ENCODE peak calls at places on chromosomes 12 and 14, in six cellular contexts. One of them, this sample, is unnamed.

GRCh38 chr14:100025111-100025510 is 40.1 kb upstream of the EVL start:
- DNase-seq in AG04450: no peak
- DNase-seq in fibroblast of lung: peak; percentile 49
- DNase-seq in body of pancreas: no peak
- DNase-seq in RWPE1: peak; percentile 35
- DNase-seq in endodermal cell: peak; percentile 84
- DNase-seq in this sample: no peak

GRCh38 chr12:64682572-64683277 is 72.4 kb downstream of the RASSF3 start:
- DNase-seq in AG04450: peak; percentile 78
- DNase-seq in fibroblast of lung: peak; percentile 99
- DNase-seq in body of pancreas: peak; percentile 35
- DNase-seq in RWPE1: no peak
- DNase-seq in endodermal cell: peak; percentile 91
- DNase-seq in this sample: no peak

GRCh38 chr12:107684029-107684790 is 1.4 kb upstream of the PWP1 start:
- DNase-seq in AG04450: no peak
- DNase-seq in fibroblast of lung: peak; percentile 3
- DNase-seq in body of pancreas: no peak
- DNase-seq in RWPE1: no peak
- DNase-seq in endodermal cell: no peak
- DNase-seq in this sample: no peak

GRCh38 chr12:114221976-114222630 is 183.8 kb downstream of the TBX5 start:
- DNase-seq in AG04450: no peak
- DNase-seq in fibroblast of lung: no peak
- DNase-seq in body of pancreas: no peak
- DNase-seq in RWPE1: no peak
- DNase-seq in endodermal cell: peak; percentile 44
- DNase-seq in this sample: no peak

GRCh38 chr12:2919249-2919648 is 28.6 kb downstream of the TULP3 start:
- DNase-seq in AG04450: no peak
- DNase-seq in fibroblast of lung: no peak
- DNase-seq in body of pancreas: no peak
- DNase-seq in RWPE1: no peak
- DNase-seq in endodermal cell: no peak
- DNase-seq in this sample: no peak

GRCh38 chr12:6231359-6232268 is 31.4 kb downstream of the CD9 start:
- DNase-seq in AG04450: no peak
- DNase-seq in fibroblast of lung: no peak
- DNase-seq in body of pancreas: peak; percentile 20
- DNase-seq in RWPE1: no peak
- DNase-seq in endodermal cell: no peak
- DNase-seq in this sample: no peak

GRCh38 chr14:24368215-24368561 is 204 bp downstream of the NFATC4 start:
- DNase-seq in AG04450: no peak
- DNase-seq in fibroblast of lung: no peak
- DNase-seq in body of pancreas: no peak
- DNase-seq in RWPE1: no peak
- DNase-seq in endodermal cell: peak; percentile 73
- DNase-seq in this sample: no peak

GRCh38 chr12:9651265-9651729 is 18.2 kb upstream of the CLEC2D start:
- DNase-seq in AG04450: no peak
- DNase-seq in fibroblast of lung: peak; percentile 33
- DNase-seq in body of pancreas: no peak
- DNase-seq in RWPE1: no peak
- DNase-seq in endodermal cell: no peak
- DNase-seq in this sample: peak; percentile 46

GRCh38 chr14:100490252-100490651 is 97.0 kb downstream of the BEGAIN start:
- DNase-seq in AG04450: no peak
- DNase-seq in fibroblast of lung: no peak
- DNase-seq in body of pancreas: no peak
- DNase-seq in RWPE1: no peak
- DNase-seq in endodermal cell: no peak
- DNase-seq in this sample: no peak

GRCh38 chr14:43042408-43042807 is 1435.7 kb downstream of the LRFN5 start:
- DNase-seq in AG04450: no peak
- DNase-seq in fibroblast of lung: no peak
- DNase-seq in body of pancreas: no peak
- DNase-seq in RWPE1: no peak
- DNase-seq in endodermal cell: no peak
- DNase-seq in this sample: no peak

GRCh38 chr12:29273178-29273843 is 107.7 kb downstream of the ERGIC2 start:
- DNase-seq in AG04450: no peak
- DNase-seq in fibroblast of lung: no peak
- DNase-seq in body of pancreas: no peak
- DNase-seq in RWPE1: no peak
- DNase-seq in endodermal cell: peak; percentile 74
- DNase-seq in this sample: no peak

GRCh38 chr12:41556176-41556575 is 368.1 kb downstream of the PDZRN4 start:
- DNase-seq in AG04450: no peak
- DNase-seq in fibroblast of lung: no peak
- DNase-seq in body of pancreas: no peak
- DNase-seq in RWPE1: no peak
- DNase-seq in endodermal cell: no peak
- DNase-seq in this sample: no peak

GRCh38 chr12:2351129-2351528 is 298.3 kb downstream of the CACNA1C start:
- DNase-seq in AG04450: no peak
- DNase-seq in fibroblast of lung: no peak
- DNase-seq in body of pancreas: no peak
- DNase-seq in RWPE1: no peak
- DNase-seq in endodermal cell: peak; percentile 37
- DNase-seq in this sample: no peak

DNA sequence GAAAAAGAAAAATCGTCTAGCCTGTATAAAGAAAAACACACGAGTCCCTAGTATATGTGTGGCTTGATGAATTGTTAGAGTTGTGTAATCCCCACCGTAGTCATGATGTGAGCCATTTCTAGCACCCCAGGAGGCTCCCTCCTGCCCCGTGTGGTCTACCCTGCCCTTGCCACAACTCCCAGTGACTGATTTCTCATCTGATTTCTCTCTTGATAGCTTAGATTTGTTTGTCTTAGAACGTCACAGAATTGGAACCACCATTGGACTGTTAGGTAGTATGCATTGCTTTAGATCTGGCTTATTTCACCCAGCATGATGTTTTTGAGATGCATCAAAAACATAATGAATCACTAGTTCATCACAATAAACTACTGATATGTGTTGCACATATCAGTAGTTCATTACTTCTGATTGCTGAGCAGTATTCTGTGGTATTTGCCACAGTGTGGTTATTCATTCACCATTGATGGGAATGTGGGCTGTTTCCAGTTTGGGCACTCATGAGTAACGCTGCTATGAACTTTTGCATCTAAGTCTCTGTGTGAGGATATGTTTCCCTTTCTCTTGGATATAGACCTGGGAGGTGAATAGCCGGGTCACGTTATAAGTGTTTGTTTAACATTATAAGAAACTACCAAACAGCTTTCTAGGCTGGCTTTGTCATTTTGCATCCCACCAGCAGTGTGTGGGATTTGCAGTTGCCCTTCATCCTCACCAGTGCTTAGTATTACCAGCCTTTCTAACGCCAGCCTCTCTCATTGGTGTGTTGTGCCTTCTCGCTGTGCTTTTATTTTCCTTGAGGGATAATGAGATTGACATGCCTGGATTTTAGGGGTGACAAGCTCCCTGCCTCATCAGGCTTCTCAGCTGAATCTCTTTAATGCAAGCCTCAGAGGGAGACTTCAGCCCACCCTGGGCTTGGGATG is 31.9 kb upstream of the NCOR2 start:
- DNase-seq in AG04450: no peak
- DNase-seq in fibroblast of lung: peak; percentile 56
- DNase-seq in body of pancreas: no peak
- DNase-seq in RWPE1: no peak
- DNase-seq in endodermal cell: no peak
- DNase-seq in this sample: no peak
- TF ChIP-seq CTCF in AG04450: peak; percentile 31
- TF ChIP-seq CTCF in fibroblast of lung: no peak
- TF ChIP-seq CTCF in body of pancreas: peak; percentile 4
- TF ChIP-seq CTCF in RWPE1: no peak
- TF ChIP-seq CTCF in endodermal cell: no peak
- TF ChIP-seq CTCF in this sample: peak; percentile 25

GRCh38 chr14:77028384-77029246 is at the start of gene IRF2BPL:
- DNase-seq in AG04450: peak; percentile 99
- DNase-seq in fibroblast of lung: peak; percentile 99
- DNase-seq in body of pancreas: peak; percentile 99
- DNase-seq in RWPE1: peak; percentile 96
- DNase-seq in endodermal cell: peak; percentile 98
- DNase-seq in this sample: peak; percentile 92

GRCh38 chr14:77026166-77026929 is 2.2 kb downstream of the IRF2BPL start:
- DNase-seq in AG04450: no peak
- DNase-seq in fibroblast of lung: peak; percentile 50
- DNase-seq in body of pancreas: peak; percentile 53
- DNase-seq in RWPE1: no peak
- DNase-seq in endodermal cell: peak; percentile 76
- DNase-seq in this sample: no peak

GRCh38 chr14:77026930-77027537 is 1.5 kb downstream of the IRF2BPL start:
- DNase-seq in AG04450: no peak
- DNase-seq in fibroblast of lung: peak; percentile 57
- DNase-seq in body of pancreas: peak; percentile 62
- DNase-seq in RWPE1: no peak
- DNase-seq in endodermal cell: peak; percentile 74
- DNase-seq in this sample: no peak

GRCh38 chr14:77025744-77026165 is 2.8 kb downstream of the IRF2BPL start:
- DNase-seq in AG04450: no peak
- DNase-seq in fibroblast of lung: no peak
- DNase-seq in body of pancreas: peak; percentile 38
- DNase-seq in RWPE1: no peak
- DNase-seq in endodermal cell: peak; percentile 70
- DNase-seq in this sample: no peak

GRCh38 chr14:77027538-77028383 is 747 bp downstream of the IRF2BPL start:
- DNase-seq in AG04450: no peak
- DNase-seq in fibroblast of lung: peak; percentile 81
- DNase-seq in body of pancreas: peak; percentile 77
- DNase-seq in RWPE1: no peak
- DNase-seq in endodermal cell: peak; percentile 79
- DNase-seq in this sample: no peak
- TF ChIP-seq CTCF in AG04450: peak; percentile 27
- TF ChIP-seq CTCF in fibroblast of lung: no peak
- TF ChIP-seq CTCF in body of pancreas: no peak
- TF ChIP-seq CTCF in RWPE1: peak; percentile 19
- TF ChIP-seq CTCF in endodermal cell: no peak
- TF ChIP-seq CTCF in this sample: peak; percentile 55

DNA sequence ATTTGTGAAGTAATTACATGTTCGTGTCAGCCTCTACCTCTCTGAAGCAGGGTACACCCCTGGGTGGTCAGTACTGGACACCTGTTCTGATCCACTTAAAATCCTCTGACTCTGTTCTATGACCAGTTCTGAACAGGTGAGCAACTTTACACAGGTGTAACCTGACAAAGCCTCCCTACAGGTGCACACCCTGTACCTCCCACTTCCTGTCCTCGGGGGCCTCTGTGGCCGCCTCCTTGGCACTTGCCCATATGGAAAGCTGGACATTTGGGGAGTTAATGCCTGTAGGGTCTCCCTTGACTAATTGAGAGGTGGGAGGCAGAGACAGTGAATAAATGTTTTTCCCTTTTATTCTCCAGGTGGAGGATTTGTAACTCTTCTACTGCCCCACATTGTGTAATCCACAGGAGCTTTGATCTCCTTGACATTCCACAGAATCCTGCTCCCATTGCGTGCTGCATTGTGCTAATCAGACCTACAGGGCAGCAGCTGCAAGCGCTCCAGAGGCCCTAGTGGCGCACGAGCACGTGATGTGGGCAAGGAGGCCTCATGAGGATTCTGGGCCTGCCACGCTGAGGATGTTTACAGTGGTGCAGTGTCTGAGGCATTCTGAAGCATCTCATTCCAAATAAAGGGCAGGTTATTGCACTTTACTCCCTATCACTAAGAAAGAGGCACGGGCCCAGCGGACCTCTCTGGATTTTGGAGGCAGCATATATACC is 45.8 kb upstream of the BATF start:
- DNase-seq in AG04450: no peak
- DNase-seq in fibroblast of lung: peak; percentile 48
- DNase-seq in body of pancreas: no peak
- DNase-seq in RWPE1: no peak
- DNase-seq in endodermal cell: peak; percentile 61
- DNase-seq in this sample: no peak
- TF ChIP-seq CTCF in AG04450: peak; percentile 13
- TF ChIP-seq CTCF in fibroblast of lung: no peak
- TF ChIP-seq CTCF in body of pancreas: peak; percentile 4
- TF ChIP-seq CTCF in RWPE1: no peak
- TF ChIP-seq CTCF in endodermal cell: peak; percentile 34
- TF ChIP-seq CTCF in this sample: no peak

DNA sequence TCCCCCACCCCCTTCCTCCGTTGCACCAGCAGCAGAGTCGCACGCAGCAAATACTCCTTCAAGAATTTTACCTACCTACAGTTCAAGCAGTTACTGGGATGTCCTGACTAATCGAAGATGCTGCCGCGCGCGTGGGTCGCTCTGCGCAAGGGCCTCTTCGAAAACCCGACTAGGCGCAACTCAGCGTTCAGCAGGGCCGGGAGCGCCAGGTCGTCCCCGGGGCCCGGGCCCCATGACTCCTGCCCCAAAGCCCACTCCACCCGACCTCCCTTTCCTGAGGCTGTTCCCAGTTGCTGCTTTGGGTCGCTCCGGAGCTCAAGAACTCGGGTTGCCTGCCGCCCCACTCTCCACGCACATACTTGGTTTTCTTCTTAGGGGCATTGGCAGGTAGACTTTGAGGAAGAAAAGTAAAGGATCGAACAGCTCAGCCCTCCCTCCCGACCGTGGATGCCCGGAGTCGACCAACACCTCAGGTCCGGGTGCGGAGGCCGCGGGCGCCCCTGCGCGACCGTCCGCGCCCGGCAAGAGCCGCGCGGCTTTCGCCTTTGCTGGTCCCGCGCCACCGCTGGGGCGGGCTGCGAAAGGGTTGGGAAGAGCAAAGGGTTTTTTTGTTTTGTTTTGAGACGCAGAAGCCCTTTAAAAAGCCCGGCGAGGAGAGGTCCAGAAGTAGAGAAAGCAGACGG is 1.9 kb downstream of the BMP4 start:
- DNase-seq in AG04450: no peak
- DNase-seq in fibroblast of lung: peak; percentile 41
- DNase-seq in body of pancreas: no peak
- DNase-seq in RWPE1: no peak
- DNase-seq in endodermal cell: peak; percentile 74
- DNase-seq in this sample: no peak
- TF ChIP-seq CTCF in AG04450: no peak
- TF ChIP-seq CTCF in fibroblast of lung: no peak
- TF ChIP-seq CTCF in body of pancreas: no peak
- TF ChIP-seq CTCF in RWPE1: peak; percentile 14
- TF ChIP-seq CTCF in endodermal cell: no peak
- TF ChIP-seq CTCF in this sample: no peak

This sample was measured in AG04449.